ENCODE peak calls at places on chromosome 12, in nine cellular contexts. V, W, N, M, Z, A, G, E and D are unnamed samples.
A peak's percentile ranks its signal among the peaks of the same experiment; 100 is the strongest.

GRCh38 chr12:20101046-20101445 is 267.3 kb upstream of the PDE3A start:
- DNase-seq in V (peak; percentile 23), W (no peak), N (no peak), M (no peak), Z (no peak), A (no peak), G (no peak), E (no peak), D (peak; percentile 11)

GRCh38 chr12:94175763-94176660 is 27.6 kb downstream of the PLXNC1 start:
- DNase-seq in V (no peak), W (peak; percentile 21), N (peak; percentile 48), M (no peak), Z (no peak), A (peak; percentile 28), G (no peak), E (no peak), D (no peak)

GRCh38 chr12:13104403-13104802 is 936 bp upstream of the GSG1 start:
- DNase-seq in V (no peak), W (no peak), N (no peak), M (no peak), Z (no peak), A (no peak), G (no peak), E (no peak), D (no peak)

GRCh38 chr12:28563926-28564325 is 373.7 kb downstream of the CCDC91 start:
- DNase-seq in V (peak; percentile 25), W (peak; percentile 13), N (no peak), M (no peak), Z (no peak), A (peak; percentile 84), G (no peak), E (no peak), D (peak; percentile 85)

GRCh38 chr12:124055066-124055465 is 82.1 kb downstream of the ZNF664 start:
- DNase-seq in V (no peak), W (no peak), N (no peak), M (no peak), Z (no peak), A (no peak), G (no peak), E (no peak), D (no peak)

GRCh38 chr12:15962760-15963159 is 51.6 kb downstream of the DERA start:
- DNase-seq in V (peak; percentile 68), W (no peak), N (no peak), M (no peak), Z (no peak), A (peak; percentile 14), G (no peak), E (no peak), D (no peak)

GRCh38 chr12:90441431-90441830 is 513.5 kb downstream of the CCER1 start:
- DNase-seq in V (no peak), W (no peak), N (no peak), M (no peak), Z (no peak), A (no peak), G (no peak), E (no peak), D (no peak)

GRCh38 chr12:106956048-106956935 is 585 bp downstream of the TMEM263 start:
- DNase-seq in V (peak; percentile 90), W (peak; percentile 88), N (peak; percentile 72), M (peak; percentile 89), Z (peak; percentile 40), A (peak; percentile 96), G (peak; percentile 73), E (peak; percentile 14), D (peak; percentile 98)

GRCh38 chr12:97552410-97553050 is 89.9 kb downstream of the RMST start:
- DNase-seq in V (no peak), W (no peak), N (no peak), M (peak; percentile 25), Z (no peak), A (no peak), G (no peak), E (no peak), D (no peak)

GRCh38 chr12:5626146-5626545 is 194.2 kb downstream of the NTF3 start:
- DNase-seq in V (no peak), W (no peak), N (no peak), M (no peak), Z (no peak), A (no peak), G (no peak), E (no peak), D (no peak)

GRCh38 chr12:90951418-90952110 is 3.4 kb downstream of the CCER1 start:
- DNase-seq in V (no peak), W (no peak), N (no peak), M (no peak), Z (no peak), A (peak; percentile 38), G (no peak), E (no peak), D (no peak)

GRCh38 chr12:115135800-115136211 is 451.8 kb upstream of the TBX3 start:
- DNase-seq in V (peak; percentile 45), W (peak; percentile 96), N (no peak), M (no peak), Z (no peak), A (peak; percentile 97), G (no peak), E (no peak), D (peak; percentile 71)

GRCh38 chr12:109596418-109597244 is 23.0 kb downstream of the MVK start:
- DNase-seq in V (no peak), W (no peak), N (no peak), M (peak; percentile 16), Z (no peak), A (no peak), G (no peak), E (no peak), D (no peak)

GRCh38 chr12:10753066-10753465 is 29.9 kb upstream of the YBX3 start:
- DNase-seq in V (peak; percentile 76), W (peak; percentile 8), N (no peak), M (no peak), Z (no peak), A (peak; percentile 58), G (no peak), E (no peak), D (peak; percentile 77)

GRCh38 chr12:128165387-128165786 is 101.6 kb upstream of the TMEM132C start:
- DNase-seq in V (no peak), W (no peak), N (no peak), M (no peak), Z (no peak), A (no peak), G (no peak), E (no peak), D (no peak)

GRCh38 chr12:60522684-60523083 is 926.9 kb downstream of the SLC16A7 start:
- DNase-seq in V (no peak), W (no peak), N (no peak), M (no peak), Z (no peak), A (no peak), G (no peak), E (no peak), D (no peak)

GRCh38 chr12:31868980-31869379 is 90.2 kb upstream of the RESF1 start:
- DNase-seq in V (peak; percentile 36), W (peak; percentile 94), N (no peak), M (no peak), Z (no peak), A (peak; percentile 46), G (no peak), E (no peak), D (peak; percentile 62)

GRCh38 chr12:114678028-114678427 is 5.9 kb downstream of the TBX3 start:
- DNase-seq in V (no peak), W (peak; percentile 59), N (no peak), M (no peak), Z (no peak), A (peak; percentile 50), G (no peak), E (no peak), D (peak; percentile 23)

GRCh38 chr12:51270067-51270846 is at the start of gene SMAGP:
- DNase-seq in V (peak; percentile 25), W (peak; percentile 59), N (no peak), M (peak; percentile 91), Z (peak; percentile 36), A (peak; percentile 70), G (peak; percentile 75), E (peak; percentile 84), D (peak; percentile 44)

GRCh38 chr12:27052176-27052575 is 29.8 kb downstream of the MED21 start:
- DNase-seq in V (no peak), W (no peak), N (no peak), M (no peak), Z (no peak), A (no peak), G (no peak), E (no peak), D (no peak)

GRCh38 chr12:77493311-77493710 is 337.4 kb upstream of the NAV3 start:
- DNase-seq in V (no peak), W (no peak), N (no peak), M (no peak), Z (no peak), A (no peak), G (no peak), E (no peak), D (no peak)

GRCh38 chr12:1542599-1542998 is 51.8 kb downstream of the FBXL14 start:
- DNase-seq in V (no peak), W (no peak), N (no peak), M (no peak), Z (no peak), A (no peak), G (no peak), E (no peak), D (no peak)

GRCh38 chr12:29781176-29781575 is 2.6 kb downstream of the TMTC1 start:
- DNase-seq in V (no peak), W (no peak), N (no peak), M (no peak), Z (no peak), A (no peak), G (no peak), E (no peak), D (no peak)

GRCh38 chr12:42915426-42915825 is 325.9 kb upstream of the PRICKLE1 start:
- DNase-seq in V (no peak), W (no peak), N (no peak), M (no peak), Z (no peak), A (no peak), G (no peak), E (no peak), D (no peak)

GRCh38 chr12:26378721-26379120 is 183.3 kb downstream of the SSPN start:
- DNase-seq in V (no peak), W (no peak), N (no peak), M (no peak), Z (no peak), A (no peak), G (no peak), E (no peak), D (no peak)

GRCh38 chr12:9784326-9784725 is 23.6 kb upstream of the CD69 start:
- DNase-seq in V (no peak), W (no peak), N (no peak), M (peak; percentile 54), Z (no peak), A (no peak), G (no peak), E (no peak), D (no peak)

GRCh38 chr12:2959508-2960431 is 573 bp downstream of the TEAD4 start:
- DNase-seq in V (peak; percentile 61), W (peak; percentile 57), N (no peak), M (peak; percentile 49), Z (no peak), A (peak; percentile 81), G (peak; percentile 85), E (peak; percentile 49), D (peak; percentile 70)